ENCODE peak calls at places on chromosomes 3 and 15, in ten cellular contexts. T is H9, J is PC-9, Y is right atrium auricular region, S is lower lobe of right lung, F is pancreas, C is HCT116, N is adrenal gland, I is GM23248, R is body of pancreas. V is an unnamed sample. For H3K27me3 and H3K4me1, the result is how much of the 10 kb centered on the place peaks cover.

GRCh38 chr3:132784502-132785025 is 62.4 kb upstream of the NPHP3 start:
- DNase-seq in T (no peak), J (no peak), Y (no peak), S (no peak), F (no peak), C (no peak), N (no peak), I (peak), R (no peak), V (no peak)

GRCh38 chr3:187833799-187834578 is 88.7 kb upstream of the BCL6 start:
- DNase-seq in T (no peak), J (no peak), Y (no peak), S (no peak), F (no peak), C (no peak), N (no peak), I (no peak), R (no peak), V (no peak)

GRCh38 chr3:41092791-41093190 is 106.5 kb upstream of the CTNNB1 start:
- DNase-seq in T (no peak), J (no peak), Y (no peak), S (no peak), F (no peak), C (no peak), N (no peak), I (no peak), R (no peak), V (no peak)

GRCh38 chr3:178518660-178519396 is 17.4 kb upstream of the KCNMB2 start:
- DNase-seq in T (no peak), J (peak), Y (no peak), S (no peak), F (no peak), C (no peak), N (peak), I (peak), R (no peak), V (no peak)

GRCh38 chr3:78757734-78758133 is 1010.1 kb downstream of the ROBO1 start:
- DNase-seq in T (no peak), J (no peak), Y (no peak), S (no peak), F (no peak), C (no peak), N (no peak), I (no peak), R (no peak), V (no peak)

GRCh38 chr3:184663756-184664155 is 48.1 kb downstream of the MAGEF1 start:
- DNase-seq in T (no peak), J (no peak), Y (no peak), S (no peak), F (no peak), C (no peak), N (no peak), I (peak), R (no peak), V (no peak)

GRCh38 chr3:113063126-113063894 is 72.5 kb downstream of the GTPBP8 start:
- DNase-seq in T (no peak), J (no peak), Y (no peak), S (no peak), F (no peak), C (no peak), N (no peak), I (peak), R (no peak), V (no peak)

GRCh38 chr15:91985297-91985696 is 131.8 kb downstream of the SLCO3A1 start:
- DNase-seq in T (no peak), J (no peak), Y (no peak), S (no peak), F (no peak), C (no peak), N (no peak), I (no peak), R (no peak), V (no peak)

GRCh38 chr3:193134895-193135294 is 106.1 kb upstream of the PLAAT1 start:
- DNase-seq in T (no peak), J (no peak), Y (no peak), S (no peak), F (no peak), C (no peak), N (peak), I (peak), R (peak), V (no peak)

GRCh38 chr3:108060331-108060730 is 30.5 kb downstream of the CD47 start:
- DNase-seq in T (no peak), J (no peak), Y (no peak), S (no peak), F (no peak), C (no peak), N (no peak), I (no peak), R (no peak), V (no peak)

GRCh38 chr15:82833283-82833682 is 23.9 kb downstream of the WHAMM start:
- DNase-seq in T (no peak), J (no peak), Y (peak), S (no peak), F (no peak), C (no peak), N (peak), I (no peak), R (no peak), V (no peak)

GRCh38 chr15:33243869-33244268 is 49.4 kb upstream of the FMN1 start:
- DNase-seq in T (no peak), J (peak), Y (no peak), S (no peak), F (no peak), C (no peak), N (no peak), I (peak), R (no peak), V (no peak)

GRCh38 chr3:41598804-41599481 is 363.0 kb downstream of the ULK4 start:
- DNase-seq in T (no peak), J (no peak), Y (no peak), S (no peak), F (no peak), C (no peak), N (no peak), I (peak), R (no peak), V (no peak)

GRCh38 chr3:12969487-12969886 is 103.7 kb downstream of the IQSEC1 start:
- DNase-seq in T (no peak), J (no peak), Y (no peak), S (no peak), F (no peak), C (no peak), N (no peak), I (no peak), R (no peak), V (no peak)

GRCh38 chr15:74889390-74889881 is 406 bp upstream of the MPI start:
- DNase-seq in T (peak), J (no peak), Y (peak), S (peak), F (no peak), C (no peak), N (peak), I (peak), R (peak), V (peak)

GRCh38 chr15:94231728-94232086 is 346 bp downstream of the MCTP2 start:
- DNase-seq in T (no peak), J (no peak), Y (no peak), S (no peak), F (no peak), C (no peak), N (peak), I (peak), R (peak), V (no peak)

GRCh38 chr3:85270488-85270887 is 311.7 kb downstream of the CADM2 start:
- DNase-seq in T (no peak), J (no peak), Y (no peak), S (no peak), F (no peak), C (no peak), N (no peak), I (no peak), R (no peak), V (no peak)

GRCh38 chr3:15315003-15315402 is 17.4 kb downstream of the SH3BP5 start:
- DNase-seq in T (no peak), J (no peak), Y (no peak), S (no peak), F (no peak), C (no peak), N (no peak), I (peak), R (peak), V (peak)

GRCh38 chr3:183189641-183190040 is 27.1 kb upstream of the LAMP3 start:
- DNase-seq in T (no peak), J (no peak), Y (no peak), S (no peak), F (no peak), C (no peak), N (peak), I (peak), R (no peak), V (no peak)

GRCh38 chr3:135034291-135034768 is 239.3 kb downstream of the EPHB1 start:
- DNase-seq in T (no peak), J (no peak), Y (no peak), S (no peak), F (no peak), C (no peak), N (no peak), I (no peak), R (no peak), V (no peak)

GRCh38 chr3:189981668-189982067 is 139.0 kb downstream of the P3H2 start:
- DNase-seq in T (no peak), J (peak), Y (no peak), S (no peak), F (no peak), C (no peak), N (peak), I (peak), R (peak), V (no peak)

GRCh38 chr3:43621406-43621973 is 321 bp downstream of the ANO10 start:
- DNase-seq in T (no peak), J (no peak), Y (peak), S (peak), F (peak), C (no peak), N (peak), I (no peak), R (peak), V (peak)

GRCh38 chr15:78069630-78070029 is 7.9 kb downstream of the TBC1D2B start:
- DNase-seq in T (no peak), J (no peak), Y (no peak), S (no peak), F (no peak), C (no peak), N (no peak), I (no peak), R (no peak), V (no peak)

GRCh38 chr3:158788446-158788845 is 13.4 kb upstream of the MFSD1 start:
- DNase-seq in T (no peak), J (no peak), Y (no peak), S (no peak), F (no peak), C (no peak), N (no peak), I (no peak), R (no peak), V (no peak)

GRCh38 chr3:128486692-128487537 is 6.1 kb downstream of the GATA2 start:
- DNase-seq in T (peak), J (peak), Y (no peak), S (peak), F (peak), C (no peak), N (no peak), I (peak), R (peak), V (peak)
- H3K27me3 ChIP-seq in T (half or more), J (under half), Y (under half), S (half or more), F (under half), C (under half), N (half or more), I (under half), R (under half), V (under half)

DNA sequence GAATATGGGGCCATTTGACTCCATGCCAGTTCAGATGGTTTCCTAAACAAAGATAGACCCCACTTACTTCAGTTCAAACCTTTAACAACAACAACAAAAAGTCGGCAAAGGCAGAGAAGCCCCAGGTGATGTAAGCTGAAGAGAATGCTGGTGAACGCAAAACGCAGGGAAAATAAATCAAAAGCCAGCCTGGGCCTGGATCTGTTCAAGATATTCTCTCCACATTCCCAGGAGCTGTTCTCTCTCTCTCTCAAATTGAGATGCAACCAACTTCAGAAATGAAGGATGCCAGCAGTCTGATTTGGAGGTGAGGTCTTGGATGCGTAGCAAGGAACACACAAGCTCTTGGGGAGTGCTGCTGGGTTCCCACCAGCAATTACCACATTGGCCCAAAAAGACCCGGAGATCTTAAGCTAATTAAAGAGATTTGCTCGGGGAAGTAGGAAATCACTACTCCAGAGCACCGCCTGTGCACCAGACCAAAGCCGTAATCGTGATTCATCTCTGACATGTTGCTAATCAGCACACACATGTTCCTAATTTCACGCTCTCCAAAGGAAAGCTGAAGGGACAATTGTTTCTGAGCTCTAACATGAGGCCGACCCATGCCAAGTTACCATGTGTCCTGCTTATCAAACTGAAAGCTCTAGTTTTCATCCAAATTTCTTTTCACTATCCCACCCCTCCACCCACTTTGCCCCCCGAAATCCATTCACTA is 37.1 kb downstream of the IL17RD start:
- DNase-seq in T (no peak), J (no peak), Y (no peak), S (no peak), F (no peak), C (no peak), N (no peak), I (peak), R (no peak), V (no peak)
- H3K4me1 ChIP-seq in T (under half), J (under half), Y (under half), S (under half), F (under half), C (under half), N (under half), I (under half), R (under half), V (under half)

GRCh38 chr15:97900006-97900405 is 60.5 kb upstream of the ARRDC4 start:
- DNase-seq in T (no peak), J (no peak), Y (no peak), S (no peak), F (no peak), C (no peak), N (no peak), I (peak), R (no peak), V (no peak)
- H3K27me3 ChIP-seq in T (under half), J (half or more), Y (under half), S (under half), F (under half), C (under half), N (under half), I (under half), R (under half), V (under half)

DNA sequence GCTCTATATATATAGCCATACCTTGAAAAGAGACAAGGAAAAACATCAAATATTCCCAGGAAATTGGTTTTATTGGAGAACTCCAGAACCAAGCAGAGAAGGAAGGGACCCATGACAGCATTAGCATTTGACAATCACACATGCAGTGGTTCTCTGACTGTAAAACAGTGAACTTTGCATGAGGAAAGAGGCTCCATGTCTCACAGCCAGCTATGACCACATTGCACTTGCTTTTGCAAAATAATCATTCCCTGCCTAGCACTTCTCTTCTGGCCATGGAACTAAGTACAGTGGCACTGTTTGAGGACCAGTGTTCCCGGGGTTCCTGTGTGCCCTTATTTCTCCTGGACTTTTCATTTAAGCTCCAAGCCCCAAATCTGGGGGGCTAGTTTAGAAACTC is 85.5 kb downstream of the TGFBR2 start:
- DNase-seq in T (no peak), J (no peak), Y (no peak), S (no peak), F (no peak), C (no peak), N (no peak), I (peak), R (no peak), V (no peak)
- H3K4me1 ChIP-seq in T (under half), J (under half), Y (half or more), S (half or more), F (under half), C (under half), N (half or more), I (under half), R (half or more), V (under half)

GRCh38 chr3:71753716-71754609 is at the start of gene GPR27:
- DNase-seq in T (peak), J (no peak), Y (no peak), S (peak), F (peak), C (no peak), N (no peak), I (peak), R (peak), V (no peak)

GRCh38 chr3:71752911-71753715 is 542 bp upstream of the GPR27 start:
- DNase-seq in T (no peak), J (no peak), Y (no peak), S (no peak), F (no peak), C (no peak), N (no peak), I (no peak), R (no peak), V (no peak)

GRCh38 chr3:71751602-71752001 is 2.1 kb upstream of the GPR27 start:
- DNase-seq in T (no peak), J (no peak), Y (no peak), S (no peak), F (no peak), C (no peak), N (no peak), I (no peak), R (no peak), V (no peak)

GRCh38 chr3:71759401-71759800 is 5.7 kb downstream of the GPR27 start:
- DNase-seq in T (no peak), J (no peak), Y (no peak), S (no peak), F (no peak), C (no peak), N (no peak), I (no peak), R (no peak), V (no peak)

GRCh38 chr3:71754610-71755253 is 1.1 kb downstream of the GPR27 start:
- DNase-seq in T (peak), J (no peak), Y (no peak), S (peak), F (no peak), C (no peak), N (no peak), I (no peak), R (no peak), V (no peak)
- H3K27me3 ChIP-seq in T (under half), J (under half), Y (under half), S (under half), F (under half), C (under half), N (under half), I (half or more), R (under half), V (under half)

GRCh38 chr3:86989611-86990010 is 1.3 kb downstream of the VGLL3 start:
- DNase-seq in T (no peak), J (no peak), Y (no peak), S (no peak), F (no peak), C (no peak), N (no peak), I (peak), R (no peak), V (no peak)
- H3K4me1 ChIP-seq in T (under half), J (under half), Y (under half), S (under half), F (under half), C (under half), N (under half), I (under half), R (under half), V (under half)

GRCh38 chr3:127413871-127414270 is 126.0 kb upstream of the PRR20G start:
- DNase-seq in T (no peak), J (no peak), Y (no peak), S (no peak), F (no peak), C (no peak), N (no peak), I (no peak), R (no peak), V (no peak)

GRCh38 chr3:127411083-127411727 is 123.4 kb upstream of the PRR20G start:
- DNase-seq in T (peak), J (no peak), Y (peak), S (no peak), F (no peak), C (no peak), N (peak), I (no peak), R (no peak), V (peak)

GRCh38 chr3:127410678-127411077 is 122.8 kb upstream of the PRR20G start:
- DNase-seq in T (no peak), J (no peak), Y (peak), S (no peak), F (no peak), C (no peak), N (no peak), I (no peak), R (no peak), V (no peak)

GRCh38 chr3:127413318-127413673 is 125.5 kb upstream of the PRR20G start:
- DNase-seq in T (no peak), J (no peak), Y (no peak), S (no peak), F (no peak), C (no peak), N (no peak), I (no peak), R (no peak), V (no peak)

GRCh38 chr3:127412578-127413317 is 124.9 kb upstream of the PRR20G start:
- DNase-seq in T (peak), J (no peak), Y (no peak), S (peak), F (no peak), C (no peak), N (no peak), I (no peak), R (no peak), V (peak)
- H3K27me3 ChIP-seq in T (under half), J (half or more), Y (under half), S (under half), F (under half), C (under half), N (under half), I (under half), R (under half), V (under half)